ENCODE peak calls at places on chromosomes 11 and 22, in five cellular contexts. X is ovary, T is NCI-H69, V is fibroblast of lung, A is prostate gland. B is an unnamed sample.

GRCh38 chr11:115676206-115676605 is 172.0 kb upstream of the CADM1 start:
- DNase-seq in X (no peak), T (peak; percentile 91), V (no peak), A (no peak), B (no peak)

GRCh38 chr11:114293201-114293711 is 2.9 kb upstream of the NNMT start:
- DNase-seq in X (no peak), T (no peak), V (no peak), A (no peak), B (no peak)

GRCh38 chr22:37549704-37550059 is 10.6 kb upstream of the CDC42EP1 start:
- DNase-seq in X (no peak), T (peak; percentile 65), V (peak; percentile 54), A (peak; percentile 33), B (peak; percentile 66)

GRCh38 chr11:78371221-78371899 is 46.3 kb downstream of the GAB2 start:
- DNase-seq in X (no peak), T (peak; percentile 78), V (no peak), A (no peak), B (no peak)

GRCh38 chr11:86692317-86692716 is 19.9 kb upstream of the ME3 start:
- DNase-seq in X (no peak), T (no peak), V (no peak), A (no peak), B (no peak)

GRCh38 chr11:108853864-108854263 is 189.0 kb downstream of the DDX10 start:
- DNase-seq in X (no peak), T (no peak), V (no peak), A (peak; percentile 15), B (no peak)

GRCh38 chr11:9859491-9860305 is 195.8 kb downstream of the SWAP70 start:
- DNase-seq in X (no peak), T (no peak), V (peak; percentile 30), A (no peak), B (no peak)

GRCh38 chr22:36998620-36999351 is 20.5 kb downstream of the TST start:
- DNase-seq in X (no peak), T (no peak), V (no peak), A (no peak), B (no peak)

GRCh38 chr11:77107950-77108349 is 5.3 kb downstream of the OMP start:
- DNase-seq in X (peak; percentile 82), T (peak; percentile 66), V (peak; percentile 91), A (no peak), B (peak; percentile 87)

GRCh38 chr11:26987205-26987604 is 6.7 kb upstream of the FIBIN start:
- DNase-seq in X (no peak), T (no peak), V (no peak), A (no peak), B (no peak)

GRCh38 chr11:63549411-63549810 is 12.8 kb downstream of the PLAAT4 start:
- DNase-seq in X (no peak), T (no peak), V (no peak), A (no peak), B (no peak)

GRCh38 chr11:130164221-130164570 is 4.6 kb downstream of the ST14 start:
- DNase-seq in X (no peak), T (no peak), V (no peak), A (no peak), B (no peak)

GRCh38 chr11:22957890-22958289 is 97.6 kb upstream of the CCDC179 start:
- DNase-seq in X (no peak), T (no peak), V (no peak), A (no peak), B (no peak)

GRCh38 chr11:69136471-69136870 is 19.3 kb upstream of the SMIM38 start:
- DNase-seq in X (no peak), T (no peak), V (no peak), A (no peak), B (no peak)

GRCh38 chr22:22086501-22087158 is 104.0 kb upstream of the TOP3B start:
- DNase-seq in X (no peak), T (no peak), V (no peak), A (no peak), B (no peak)

GRCh38 chr11:19079643-19080440 is 19.3 kb upstream of the MRGPRX2 start:
- DNase-seq in X (no peak), T (peak; percentile 16), V (peak; percentile 60), A (peak; percentile 77), B (peak; percentile 31)

GRCh38 chr22:27462190-27462589 is 339.4 kb downstream of the MN1 start:
- DNase-seq in X (no peak), T (peak; percentile 51), V (no peak), A (no peak), B (no peak)

GRCh38 chr11:113147249-113147648 is 167.1 kb upstream of the TTC12 start:
- DNase-seq in X (no peak), T (peak; percentile 100), V (no peak), A (no peak), B (no peak)

B was measured in hepatic stellate cell.